ENCODE peak calls at places on chromosomes 5 and 9, in five cellular contexts. T is OCI-LY7, X is SJSA1, M is lower lobe of right lung, F is tibial nerve. H is an unnamed sample.

GRCh38 chr5:157855404-157855994 is 3.4 kb downstream of the CLINT1 start:
- DNase-seq in M (no peak), F (peak; percentile 56), X (no peak), T (peak; percentile 41), H (no peak)

GRCh38 chr9:71816782-71817549 is 48.7 kb upstream of the CEMIP2 start:
- DNase-seq in F (no peak), M (peak; percentile 57), X (no peak), T (no peak), H (no peak)

GRCh38 chr5:102792705-102793104 is 37.6 kb downstream of the PAM start:
- DNase-seq in X (no peak), M (no peak), F (no peak), T (peak; percentile 4), H (no peak)

GRCh38 chr5:106290841-106291240 is 1379.9 kb downstream of the EFNA5 start:
- DNase-seq in F (no peak), T (no peak), M (no peak), X (no peak), H (no peak)

GRCh38 chr5:147403659-147404640 is 105.9 kb downstream of the DPYSL3 start:
- DNase-seq in M (no peak), T (no peak), X (peak; percentile 95), F (peak; percentile 61), H (peak; percentile 82)

GRCh38 chr5:139745121-139745799 is 50.3 kb upstream of the PSD2 start:
- DNase-seq in T (no peak), F (peak; percentile 20), X (peak; percentile 98), M (no peak), H (no peak)

GRCh38 chr9:37364751-37365360 is 57.6 kb upstream of the GRHPR start:
- DNase-seq in F (no peak), T (peak; percentile 58), X (no peak), M (no peak), H (no peak)

GRCh38 chr9:70553718-70554673 is 139.5 kb upstream of the KLF9 start:
- DNase-seq in X (no peak), M (peak; percentile 53), T (no peak), F (no peak), H (no peak)

GRCh38 chr9:98190757-98191105 is 1.7 kb downstream of the CORO2A start:
- DNase-seq in F (no peak), M (no peak), T (no peak), X (no peak), H (no peak)

GRCh38 chr5:108481355-108481931 is 99.5 kb upstream of the FBXL17 start:
- DNase-seq in X (no peak), F (no peak), M (no peak), T (peak; percentile 33), H (no peak)

GRCh38 chr5:73280386-73280785 is 107.4 kb downstream of the TMEM174 start:
- DNase-seq in M (peak; percentile 50), T (no peak), X (no peak), F (no peak), H (no peak)

GRCh38 chr9:588952-589351 is 252.5 kb upstream of the DMRT1 start:
- DNase-seq in M (no peak), T (no peak), F (no peak), X (no peak), H (no peak)

GRCh38 chr5:81400375-81400774 is 6.4 kb upstream of the ACOT12 start:
- DNase-seq in X (no peak), M (no peak), T (peak; percentile 25), F (no peak), H (no peak)

GRCh38 chr5:136016945-136017530 is 11.8 kb upstream of the TGFBI start:
- DNase-seq in M (no peak), X (peak; percentile 95), F (no peak), T (no peak), H (no peak)

GRCh38 chr5:160260881-160261815 is 31.8 kb downstream of the FABP6 start:
- DNase-seq in X (no peak), F (no peak), T (peak; percentile 43), M (peak; percentile 81), H (no peak)

GRCh38 chr9:89635816-89636215 is 31.0 kb downstream of the GADD45G start:
- DNase-seq in F (no peak), X (no peak), M (no peak), T (no peak), H (no peak)

GRCh38 chr5:133714161-133714915 is 102.0 kb upstream of the FSTL4 start:
- DNase-seq in T (no peak), M (no peak), X (peak; percentile 38), F (no peak), H (no peak)

GRCh38 chr9:35771524-35771923 is 17.4 kb upstream of the MSMP start:
- DNase-seq in T (no peak), X (no peak), M (no peak), F (peak; percentile 61), H (no peak)

GRCh38 chr5:14743601-14744295 is 79.2 kb downstream of the OTULIN start:
- DNase-seq in F (no peak), X (no peak), M (no peak), T (no peak), H (no peak)

GRCh38 chr5:12825163-12825562 is 920.9 kb upstream of the CTNND2 start:
- DNase-seq in F (no peak), T (no peak), X (no peak), M (no peak), H (no peak)

GRCh38 chr5:148427370-148428042 is 43.7 kb downstream of the FBXO38 start:
- DNase-seq in F (no peak), X (no peak), M (no peak), T (no peak), H (no peak)

GRCh38 chr5:65867509-65868195 is 58.7 kb upstream of the ERBIN start:
- DNase-seq in F (no peak), M (no peak), T (no peak), X (peak; percentile 66), H (no peak)

GRCh38 chr5:147223343-147223742 is 11.5 kb upstream of the STK32A start:
- DNase-seq in F (no peak), T (no peak), M (no peak), X (no peak), H (no peak)

GRCh38 chr9:20398511-20399338 is 223.6 kb downstream of the MLLT3 start:
- DNase-seq in M (no peak), X (no peak), T (no peak), F (no peak), H (no peak)

GRCh38 chr9:2291980-2292704 is 277.0 kb downstream of the SMARCA2 start:
- DNase-seq in M (no peak), X (no peak), F (no peak), T (no peak), H (peak; percentile 91)

GRCh38 chr5:57774439-57774838 is 291.8 kb upstream of the ACTBL2 start:
- DNase-seq in X (no peak), F (no peak), M (no peak), T (no peak), H (no peak)

GRCh38 chr5:57768771-57769170 is 286.2 kb upstream of the ACTBL2 start:
- DNase-seq in X (no peak), F (no peak), M (no peak), T (no peak), H (no peak)

GRCh38 chr5:57776035-57776434 is 293.4 kb upstream of the ACTBL2 start:
- DNase-seq in X (no peak), T (no peak), F (no peak), M (no peak), H (no peak)

GRCh38 chr5:57770029-57770428 is 287.4 kb upstream of the ACTBL2 start:
- DNase-seq in T (no peak), X (no peak), M (no peak), F (no peak), H (no peak)

DNA sequence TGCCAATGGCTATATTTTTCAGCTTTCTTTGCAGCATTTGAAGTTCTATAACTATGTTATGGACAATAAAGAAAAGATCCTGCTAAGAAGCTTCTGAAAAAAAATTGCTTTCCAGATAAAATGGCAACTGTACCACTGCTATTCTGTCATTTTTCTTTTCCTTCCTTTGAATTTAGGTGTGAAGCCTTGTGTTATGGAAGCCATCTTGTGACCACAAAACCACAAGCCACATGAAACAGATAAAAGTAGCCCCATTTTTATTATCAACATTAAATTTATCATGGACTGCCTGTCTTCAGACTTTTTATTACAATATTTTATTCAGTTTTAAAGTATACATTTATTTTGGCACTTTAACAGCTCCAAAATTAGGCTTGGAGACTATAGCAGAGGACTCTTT is 289.9 kb upstream of the ACTBL2 start:
- DNase-seq in X (no peak), T (no peak), M (no peak), F (no peak), H (no peak)
- H3K4me1 ChIP-seq in X (peaks cover 6% of the 10 kb centered on the region), T (no peaks in the 10 kb centered on the region), M (no peaks in the 10 kb centered on the region), F (peaks cover 4% of the 10 kb centered on the region), H (no peaks in the 10 kb centered on the region)

GRCh38 chr9:120767451-120767850 is 25.8 kb downstream of the FBXW2 start:
- DNase-seq in M (no peak), X (no peak), T (no peak), F (no peak), H (no peak)

GRCh38 chr9:120768247-120768646 is 25.0 kb downstream of the FBXW2 start:
- DNase-seq in T (no peak), M (no peak), X (no peak), F (no peak), H (no peak)

GRCh38 chr9:120765910-120766309 is 27.3 kb downstream of the FBXW2 start:
- DNase-seq in T (no peak), X (no peak), F (no peak), M (no peak), H (no peak)

GRCh38 chr9:120770923-120771322 is 22.3 kb downstream of the FBXW2 start:
- DNase-seq in M (no peak), T (no peak), F (no peak), X (no peak), H (no peak)

GRCh38 chr9:120768870-120769269 is 24.3 kb downstream of the FBXW2 start:
- DNase-seq in T (no peak), X (no peak), M (no peak), F (no peak), H (no peak)
- H3K36me3 ChIP-seq in T (peaks cover 93% of the 10 kb centered on the region), X (peaks cover 76% of the 10 kb centered on the region), M (peaks cover 100% of the 10 kb centered on the region), F (no peaks in the 10 kb centered on the region), H (no peaks in the 10 kb centered on the region)

DNA sequence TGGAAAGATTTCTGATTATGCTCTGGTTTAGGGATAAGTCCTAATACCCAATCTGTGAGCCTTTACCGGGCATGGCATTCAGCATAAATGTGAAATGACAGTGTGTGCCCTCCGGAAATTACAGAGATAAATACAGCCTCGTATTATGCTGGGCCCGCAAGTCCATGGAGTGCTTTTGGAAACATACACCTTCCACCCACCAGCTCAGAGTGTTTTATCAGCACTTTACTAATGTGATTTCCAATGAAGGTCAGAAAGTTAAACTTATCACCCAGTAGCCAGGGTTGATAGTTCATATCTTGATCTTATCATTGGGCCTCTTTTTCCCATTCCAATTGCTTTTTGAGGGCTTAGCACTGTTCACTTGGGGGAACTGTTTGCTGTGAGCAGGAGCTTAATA is 94.8 kb downstream of the SGCD start:
- DNase-seq in F (no peak), X (no peak), T (no peak), M (no peak), H (no peak)
- H3K27ac ChIP-seq in F (no peak overlapping the region), X (no peak overlapping the region), T (no peak overlapping the region), M (no peak overlapping the region), H (no peak overlapping the region)

DNA sequence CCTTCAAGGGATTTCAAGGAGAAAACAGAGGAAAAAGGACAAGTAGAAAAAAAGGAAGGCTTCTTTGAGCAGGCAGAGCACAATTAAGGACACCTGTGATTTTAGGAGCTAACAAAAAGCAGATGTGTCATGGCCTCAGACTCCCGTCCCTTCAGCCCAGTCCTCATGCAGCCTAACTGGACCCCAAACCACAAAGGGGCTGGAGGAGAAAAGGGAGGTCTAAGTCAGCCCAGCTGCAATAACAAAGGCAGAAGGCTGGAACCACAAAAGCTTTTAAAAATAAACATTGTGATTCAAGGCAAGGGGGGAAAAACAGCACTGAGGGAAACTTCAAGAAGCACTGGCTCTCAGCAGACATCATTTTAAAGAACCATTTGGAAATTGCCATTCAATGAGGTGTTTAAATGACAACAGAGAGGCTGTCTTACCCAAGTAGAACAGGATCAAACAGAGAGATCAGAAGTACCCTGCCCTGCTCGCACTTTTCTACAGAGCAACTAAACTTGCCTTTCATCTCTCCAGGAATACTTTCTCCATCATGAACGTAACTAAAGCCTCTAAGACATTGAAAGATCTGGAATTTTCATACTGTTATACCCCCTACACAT is 89.3 kb downstream of the SEMA5A start:
- DNase-seq in F (peak; percentile 33), X (peak; percentile 86), M (no peak), T (no peak), H (no peak)
- H3K4me1 ChIP-seq in F (peaks cover 10% of the 10 kb centered on the region), X (peaks cover 37% of the 10 kb centered on the region), M (no peaks in the 10 kb centered on the region), T (no peaks in the 10 kb centered on the region), H (no peaks in the 10 kb centered on the region)

H was measured in gastrocnemius medialis.